ENCODE peak calls at places on chromosomes 11 and 22, in ten cellular contexts. Z is COR-L47; R is AG08396; U is NB4; P is stimulated activated naive CD4-positive, alpha-beta T cell; B is T-cell; F is NCI-H1092 treated with DMSO at 0.1 percent for 48 hours; O is anterior cingulate cortex; X is body of pancreas; J is stimulated activated CD8-positive, alpha-beta memory T cell treated with anti-CD3 and anti-CD28 coated beads, Interleukin-4, amount 100 ng/mL, for 4 hours. T is an unnamed sample.

GRCh38 chr11:122209619-122210377 is 93.8 kb upstream of the BLID start:
- DNase-seq in O (no peak), B (no peak), F (peak), Z (no peak), P (no peak), U (peak), X (peak), R (peak), J (no peak), T (no peak)

GRCh38 chr11:126949066-126949945 is 51.3 kb downstream of the KIRREL3 start:
- DNase-seq in F (no peak), X (no peak), P (no peak), O (no peak), U (peak), J (no peak), B (no peak), R (peak), Z (no peak), T (peak)

GRCh38 chr11:29251738-29252137 is 765.1 kb downstream of the KCNA4 start:
- DNase-seq in B (no peak), U (peak), Z (no peak), O (no peak), F (no peak), X (no peak), J (no peak), R (no peak), P (no peak), T (no peak)

GRCh38 chr22:44381761-44382454 is 69.2 kb upstream of the SHISAL1 start:
- DNase-seq in Z (no peak), J (no peak), U (no peak), P (no peak), O (no peak), F (no peak), R (no peak), X (no peak), B (no peak), T (no peak)

GRCh38 chr22:35725521-35725920 is 7.8 kb downstream of the APOL5 start:
- DNase-seq in X (no peak), U (no peak), P (no peak), J (no peak), B (no peak), R (no peak), F (no peak), Z (no peak), O (no peak), T (no peak)

GRCh38 chr22:19965771-19966709 is 24.4 kb upstream of the TXNRD2 start:
- DNase-seq in J (no peak), Z (peak), X (no peak), U (peak), P (no peak), R (no peak), B (no peak), O (no peak), F (peak), T (no peak)

GRCh38 chr11:3840289-3840869 is 380 bp downstream of the RHOG start:
- DNase-seq in R (peak), U (peak), O (no peak), X (no peak), P (peak), J (no peak), F (no peak), B (no peak), Z (peak), T (no peak)

GRCh38 chr22:37733625-37734401 is 37.0 kb downstream of the TRIOBP start:
- DNase-seq in B (no peak), F (no peak), O (no peak), R (no peak), X (no peak), Z (no peak), U (no peak), J (no peak), P (no peak), T (no peak)

GRCh38 chr11:43523632-43524031 is 156.9 kb upstream of the HSD17B12 start:
- DNase-seq in J (no peak), U (no peak), O (no peak), B (no peak), P (no peak), X (no peak), Z (no peak), R (no peak), F (no peak), T (no peak)

GRCh38 chr11:105740164-105740903 is 130.5 kb downstream of the GRIA4 start:
- DNase-seq in X (no peak), U (no peak), F (no peak), B (no peak), Z (no peak), R (no peak), J (no peak), P (no peak), O (no peak), T (no peak)

GRCh38 chr11:11940551-11940950 is 67.9 kb downstream of the DKK3 start:
- DNase-seq in X (no peak), O (no peak), Z (peak), B (no peak), R (no peak), F (no peak), P (no peak), J (no peak), U (no peak), T (no peak)

GRCh38 chr22:23071163-23072034 is 1.1 kb downstream of the GNAZ start:
- DNase-seq in F (no peak), P (no peak), J (no peak), B (no peak), O (no peak), U (no peak), R (no peak), Z (no peak), X (no peak), T (no peak)

GRCh38 chr22:31753005-31753633 is 700 bp upstream of the DEPDC5 start:
- DNase-seq in J (no peak), X (peak), U (peak), R (peak), O (no peak), P (no peak), B (no peak), Z (no peak), F (peak), T (no peak)

GRCh38 chr11:126544311-126545056 is 189.0 kb downstream of the ST3GAL4 start:
- DNase-seq in F (peak), P (no peak), U (peak), Z (no peak), X (no peak), O (no peak), B (no peak), R (peak), J (no peak), T (peak)

GRCh38 chr11:12195773-12196172 is 85.4 kb downstream of the MICAL2 start:
- DNase-seq in P (peak), O (no peak), U (peak), R (no peak), X (no peak), F (no peak), B (peak), Z (no peak), J (no peak), T (no peak)

GRCh38 chr11:129608711-129609110 is 206.9 kb upstream of the TMEM45B start:
- DNase-seq in F (no peak), Z (no peak), R (no peak), P (no peak), O (no peak), J (no peak), X (no peak), U (no peak), B (no peak), T (no peak)